ENCODE peak calls at places on chromosomes 4 and X, in nine cellular contexts. B is tibial artery; G is mesenchymal stem cell; N is uterus; X is CD8-positive, alpha-beta T cell; J is neural progenitor cell; M is mucosa of descending colon; I is neuronal stem cell; U is thyroid gland. T is an unnamed sample. For H3K36me3 and H3K4me1, the result is how much of the 10 kb centered on the place peaks cover.

GRCh38 chrX:7024850-7025249 is 122.7 kb upstream of the STS start:
- DNase-seq in B (no peak), G (no peak), N (no peak), X (no peak), J (no peak), M (no peak), I (no peak), U (no peak), T (no peak)

GRCh38 chr4:99722006-99722405 is 64.4 kb upstream of the C4orf54 start:
- DNase-seq in B (no peak), G (no peak), N (no peak), X (no peak), J (no peak), M (no peak), I (no peak), U (no peak), T (no peak)

GRCh38 chrX:133922390-133922772 is 63.0 kb downstream of the GPC3 start:
- DNase-seq in B (no peak), G (no peak), N (no peak), X (no peak), J (no peak), M (no peak), I (no peak), U (no peak), T (no peak)

GRCh38 chr4:82123934-82124333 is 249.9 kb downstream of the HNRNPD start:
- DNase-seq in B (no peak), G (no peak), N (no peak), X (no peak), J (peak), M (no peak), I (no peak), U (no peak), T (no peak)

GRCh38 chr4:140156529-140157171 is 2.7 kb upstream of the MAML3 start:
- DNase-seq in B (no peak), G (no peak), N (no peak), X (no peak), J (no peak), M (no peak), I (no peak), U (no peak), T (peak)

GRCh38 chr4:174681723-174682300 is 147.2 kb downstream of the GLRA3 start:
- DNase-seq in B (no peak), G (peak), N (no peak), X (no peak), J (no peak), M (no peak), I (no peak), U (no peak), T (no peak)

GRCh38 chrX:123206222-123206621 is 22.1 kb downstream of the GRIA3 start:
- DNase-seq in B (no peak), G (no peak), N (no peak), X (no peak), J (no peak), M (no peak), I (no peak), U (no peak), T (no peak)

GRCh38 chrX:13647709-13648212 is 5.2 kb upstream of the TCEANC start:
- DNase-seq in B (peak), G (peak), N (peak), X (peak), J (no peak), M (peak), I (no peak), U (no peak), T (peak)

GRCh38 chr4:19532120-19532848 is 719.4 kb upstream of the SLIT2 start:
- DNase-seq in B (no peak), G (no peak), N (no peak), X (no peak), J (peak), M (no peak), I (peak), U (no peak), T (no peak)

GRCh38 chrX:7108995-7109634 is 38.4 kb upstream of the STS start:
- DNase-seq in B (no peak), G (peak), N (no peak), X (no peak), J (peak), M (no peak), I (peak), U (peak), T (peak)

GRCh38 chrX:154592505-154592904 is 7.6 kb downstream of the CTAG1A start:
- DNase-seq in B (no peak), G (no peak), N (no peak), X (no peak), J (no peak), M (no peak), I (no peak), U (no peak), T (no peak)

GRCh38 chrX:22041931-22042530 is 9.9 kb downstream of the PHEX start:
- DNase-seq in B (no peak), G (no peak), N (no peak), X (no peak), J (no peak), M (no peak), I (no peak), U (peak), T (no peak)

GRCh38 chr4:5678977-5679376 is 29.4 kb downstream of the EVC2 start:
- DNase-seq in B (no peak), G (peak), N (no peak), X (no peak), J (no peak), M (no peak), I (no peak), U (no peak), T (no peak)

GRCh38 chrX:104668550-104668949 is 102.6 kb downstream of the IL1RAPL2 start:
- DNase-seq in B (no peak), G (peak), N (no peak), X (no peak), J (peak), M (no peak), I (no peak), U (no peak), T (no peak)

GRCh38 chr4:152065545-152065944 is 304.7 kb upstream of the GATB start:
- DNase-seq in B (no peak), G (no peak), N (no peak), X (no peak), J (no peak), M (no peak), I (no peak), U (no peak), T (no peak)

GRCh38 chr4:183691897-183692296 is 32.8 kb downstream of the TRAPPC11 start:
- DNase-seq in B (no peak), G (no peak), N (no peak), X (no peak), J (no peak), M (no peak), I (no peak), U (no peak), T (no peak)

GRCh38 chr4:183686461-183686860 is 27.4 kb downstream of the TRAPPC11 start:
- DNase-seq in B (no peak), G (no peak), N (no peak), X (no peak), J (no peak), M (no peak), I (no peak), U (no peak), T (no peak)

GRCh38 chr4:183688216-183688615 is 29.1 kb downstream of the TRAPPC11 start:
- DNase-seq in B (no peak), G (no peak), N (no peak), X (no peak), J (no peak), M (no peak), I (no peak), U (no peak), T (no peak)

DNA sequence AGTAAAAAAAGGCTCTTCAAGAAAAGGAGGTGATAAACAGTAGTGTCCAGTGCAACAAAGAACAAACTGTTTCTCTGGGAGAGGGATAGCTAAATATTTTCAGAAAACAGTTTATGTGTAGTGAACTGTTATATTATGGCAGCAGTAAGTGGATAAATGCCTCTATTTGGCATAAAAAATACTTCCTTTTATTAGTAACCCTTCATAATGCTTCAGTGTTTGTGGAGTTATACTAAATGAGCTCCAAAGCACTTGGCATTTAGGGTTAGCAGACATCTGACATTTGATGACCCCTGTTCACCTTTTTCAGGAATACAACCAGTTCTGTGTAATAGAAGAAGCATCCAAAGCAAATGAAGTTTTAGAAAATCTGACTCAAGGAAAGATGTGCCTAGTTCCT is 31.9 kb downstream of the TRAPPC11 start:
- DNase-seq in B (no peak), G (no peak), N (no peak), X (no peak), J (no peak), M (no peak), I (no peak), U (no peak), T (no peak)
- H3K36me3 ChIP-seq in B (half or more), G (under half), N (under half), X (under half), J (under half), M (under half), I (under half), U (under half), T (under half)

DNA sequence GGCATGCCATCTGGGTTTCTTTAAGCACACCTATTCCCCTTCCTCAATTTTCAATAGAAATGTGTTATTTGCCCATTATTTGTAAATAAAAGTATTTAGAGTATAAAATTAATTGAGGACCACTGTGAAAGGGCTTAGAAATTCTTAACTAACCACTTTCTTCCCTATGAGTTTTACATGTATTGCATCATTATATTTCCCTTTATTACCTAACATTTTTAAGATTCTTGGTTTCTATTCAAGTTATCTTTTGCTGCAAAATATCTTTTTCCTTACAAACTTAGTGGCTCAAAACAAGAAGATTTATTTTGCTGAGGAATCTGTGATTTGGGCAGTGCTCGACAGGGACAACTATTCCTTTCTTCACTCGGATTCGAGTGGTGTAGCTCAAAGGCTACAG is 40.5 kb downstream of the GRID2 start:
- DNase-seq in B (no peak), G (no peak), N (no peak), X (no peak), J (no peak), M (no peak), I (no peak), U (no peak), T (no peak)
- H3K4me1 ChIP-seq in B (under half), G (under half), N (under half), X (under half), J (under half), M (under half), I (under half), U (under half), T (under half)

DNA sequence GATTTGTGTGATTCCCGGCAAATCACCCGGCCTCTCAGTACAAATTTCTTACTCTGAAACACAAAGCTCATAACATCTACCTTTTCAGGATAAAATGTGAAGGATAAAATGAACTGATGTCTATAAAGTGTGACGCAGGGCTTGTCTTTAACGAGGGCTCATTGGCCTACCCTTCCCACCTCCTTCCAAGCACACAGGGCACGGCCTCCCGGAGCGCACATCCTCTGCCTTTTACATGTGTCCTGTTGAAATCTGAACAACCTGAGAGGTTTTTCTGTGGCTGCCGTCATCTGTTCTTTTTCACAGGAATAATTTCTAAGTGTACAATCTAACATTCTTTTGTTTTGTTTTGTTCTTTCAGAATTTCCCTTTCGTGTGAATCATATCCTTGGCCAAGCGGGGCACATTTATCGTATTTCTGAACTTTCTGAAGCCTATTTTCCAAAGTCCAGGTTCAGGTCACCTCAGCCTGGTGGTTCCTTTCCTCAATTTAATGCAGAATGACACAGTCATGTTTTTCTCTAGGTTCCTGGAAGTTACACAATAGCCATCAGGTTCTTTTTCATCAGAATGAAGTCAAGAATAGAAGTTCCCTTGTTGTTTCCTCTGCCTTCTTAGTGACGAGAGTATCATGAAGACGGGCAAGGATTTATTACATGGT is 53.1 kb upstream of the SPRY1 start:
- DNase-seq in B (no peak), G (no peak), N (no peak), X (no peak), J (no peak), M (no peak), I (no peak), U (no peak), T (no peak)
- H3K36me3 ChIP-seq in B (under half), G (under half), N (under half), X (under half), J (under half), M (under half), I (under half), U (under half), T (under half)

GRCh38 chr4:128660361-128660964 is 149.0 kb upstream of the JADE1 start:
- DNase-seq in B (peak), G (peak), N (peak), X (no peak), J (no peak), M (no peak), I (no peak), U (peak), T (no peak)
- H3K4me1 ChIP-seq in B (under half), G (under half), N (under half), X (under half), J (under half), M (under half), I (under half), U (under half), T (under half)

DNA sequence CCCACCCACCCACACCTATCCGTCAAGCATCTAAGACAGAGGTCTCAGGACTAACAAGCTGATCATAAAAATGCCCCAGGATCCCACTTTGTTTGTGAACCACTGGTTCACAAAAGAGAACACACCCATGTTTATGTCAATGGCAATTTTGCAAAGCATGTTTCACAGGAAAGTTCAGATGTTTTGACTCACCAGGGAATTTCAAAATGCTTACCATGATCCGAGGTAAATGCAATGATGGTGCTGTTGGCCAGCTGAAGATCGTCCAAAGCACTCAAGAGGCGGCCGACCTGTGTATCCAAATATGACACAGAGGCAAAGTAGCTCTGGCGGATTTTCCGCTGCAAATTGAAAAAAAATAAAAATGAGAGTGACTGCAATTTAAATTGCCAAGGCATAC is 15.0 kb downstream of the IDS start:
- DNase-seq in B (no peak), G (peak), N (no peak), X (no peak), J (no peak), M (no peak), I (no peak), U (no peak), T (no peak)
- H3K36me3 ChIP-seq in B (half or more), G (half or more), N (under half), X (under half), J (under half), M (under half), I (under half), U (under half), T (under half)

GRCh38 chr4:52843351-52843750 is 18.8 kb upstream of the RASL11B start:
- DNase-seq in B (no peak), G (no peak), N (no peak), X (no peak), J (no peak), M (no peak), I (no peak), U (no peak), T (no peak)

GRCh38 chr4:52842788-52843187 is 19.3 kb upstream of the RASL11B start:
- DNase-seq in B (no peak), G (no peak), N (no peak), X (no peak), J (peak), M (no peak), I (no peak), U (no peak), T (no peak)

GRCh38 chr4:52838729-52839722 is 23.1 kb upstream of the RASL11B start:
- DNase-seq in B (no peak), G (no peak), N (no peak), X (no peak), J (no peak), M (no peak), I (no peak), U (no peak), T (no peak)

GRCh38 chr4:52841707-52842456 is 20.2 kb upstream of the RASL11B start:
- DNase-seq in B (no peak), G (peak), N (no peak), X (no peak), J (peak), M (no peak), I (no peak), U (peak), T (no peak)

DNA sequence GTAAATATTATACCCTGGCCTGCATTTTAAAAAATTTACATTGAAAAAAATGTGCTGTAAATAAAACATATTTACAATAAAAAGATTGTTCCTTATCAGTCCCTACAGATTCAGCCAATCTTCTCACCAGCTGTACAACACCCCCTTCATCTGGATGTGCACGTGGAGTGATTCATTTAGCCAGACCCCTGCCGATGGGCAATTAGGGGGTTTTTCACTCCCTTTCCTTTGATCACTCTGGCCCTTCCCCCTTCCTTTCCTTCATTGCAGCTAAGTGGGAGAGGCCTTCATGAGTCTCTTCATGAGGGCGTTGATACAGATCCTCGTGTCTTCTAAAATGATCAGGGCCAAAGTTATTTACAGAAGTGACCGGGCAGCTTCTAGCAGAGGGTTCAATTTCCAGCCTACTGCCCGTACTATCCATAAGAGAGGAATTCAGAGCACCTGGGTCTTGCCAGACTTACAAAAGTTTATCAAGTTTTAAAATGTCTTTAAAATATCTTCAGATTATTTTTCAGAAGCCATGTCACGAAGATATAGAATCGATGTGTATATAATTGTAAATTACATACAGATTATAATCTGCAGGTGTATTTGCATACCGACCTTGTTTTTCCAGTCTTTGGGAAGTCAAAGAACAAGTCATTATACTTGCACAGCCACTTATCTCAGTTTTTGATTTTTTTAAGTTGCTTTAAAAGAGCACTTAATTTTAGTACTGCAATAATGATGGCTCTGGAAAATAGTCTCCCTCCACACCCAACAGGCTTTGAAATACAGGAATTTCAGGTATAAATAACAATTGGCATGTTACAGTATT is 21.4 kb upstream of the RASL11B start:
- DNase-seq in B (no peak), G (no peak), N (no peak), X (no peak), J (peak), M (no peak), I (no peak), U (no peak), T (no peak)
- H3K4me1 ChIP-seq in B (under half), G (under half), N (under half), X (under half), J (under half), M (under half), I (under half), U (under half), T (under half)

GRCh38 chr4:145552181-145552822 is 66.9 kb upstream of the MMAA start:
- DNase-seq in B (no peak), G (no peak), N (no peak), X (no peak), J (no peak), M (no peak), I (no peak), U (no peak), T (no peak)
- H3K36me3 ChIP-seq in B (under half), G (under half), N (under half), X (under half), J (under half), M (under half), I (under half), U (under half), T (under half)

GRCh38 chr4:153488006-153488718 is 22.0 kb downstream of the TMEM131L start:
- DNase-seq in B (peak), G (no peak), N (no peak), X (peak), J (no peak), M (no peak), I (no peak), U (no peak), T (peak)

GRCh38 chr4:153490985-153491483 is 24.9 kb downstream of the TMEM131L start:
- DNase-seq in B (no peak), G (no peak), N (no peak), X (no peak), J (no peak), M (no peak), I (no peak), U (no peak), T (no peak)

GRCh38 chr4:153486281-153487151 is 20.4 kb downstream of the TMEM131L start:
- DNase-seq in B (no peak), G (peak), N (peak), X (no peak), J (peak), M (no peak), I (no peak), U (peak), T (no peak)

GRCh38 chr4:153488719-153489384 is 22.7 kb downstream of the TMEM131L start:
- DNase-seq in B (peak), G (no peak), N (no peak), X (no peak), J (peak), M (no peak), I (no peak), U (no peak), T (no peak)

DNA sequence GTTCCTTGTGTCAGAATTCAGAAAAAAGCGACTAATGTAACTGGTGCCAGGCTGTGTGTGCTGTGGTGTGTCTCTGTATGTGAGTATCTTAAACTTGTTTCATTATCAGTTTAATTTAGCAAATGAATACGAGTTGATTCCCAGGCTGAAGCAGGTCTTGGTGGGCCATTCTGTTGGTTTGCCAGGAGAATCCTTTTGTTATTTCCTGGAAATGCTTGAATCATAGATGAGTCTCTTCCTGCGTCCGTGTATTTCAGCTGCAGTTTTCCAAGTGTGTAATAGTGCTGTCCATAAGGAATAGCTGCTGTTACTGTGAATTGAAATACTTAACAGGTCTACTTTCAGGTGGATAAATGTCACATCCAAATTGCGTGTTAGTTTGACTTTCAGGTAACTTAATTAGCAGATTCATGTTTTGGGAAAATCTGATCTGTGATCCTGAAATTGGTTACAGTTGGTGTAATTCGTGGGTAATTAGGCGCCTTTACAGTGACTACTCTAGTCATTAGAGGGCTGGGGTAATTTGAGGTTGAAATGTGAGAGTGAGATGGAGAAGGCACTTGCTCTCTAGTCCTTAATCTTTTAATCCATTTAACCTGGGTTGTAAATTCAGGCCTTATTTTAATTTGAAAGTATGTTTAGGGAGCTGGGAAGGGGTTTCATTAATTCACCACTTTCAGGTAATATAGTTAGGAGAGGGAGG is 23.8 kb downstream of the TMEM131L start:
- DNase-seq in B (no peak), G (no peak), N (no peak), X (no peak), J (no peak), M (no peak), I (no peak), U (no peak), T (no peak)
- H3K4me1 ChIP-seq in B (under half), G (under half), N (under half), X (half or more), J (under half), M (under half), I (under half), U (under half), T (half or more)

T was measured in naive thymus-derived CD4-positive, alpha-beta T cell.